ENCODE peak calls at places on chromosomes 12 and 14, in seven cellular contexts. V is NB4, U is breast epithelium, I is suprapubic skin, T is sigmoid colon, C is astrocyte of the spinal cord, X is HFFc6. M is an unnamed sample.

GRCh38 chr14:101174980-101175606 is 271.6 kb upstream of the RTL1 start:
- DNase-seq in V (no peak), U (no peak), C (no peak), X (no peak), I (peak; percentile 63), T (no peak), M (no peak)

GRCh38 chr12:101767537-101767936 is 28.3 kb upstream of the SYCP3 start:
- DNase-seq in V (no peak), I (no peak), X (no peak), U (no peak), C (no peak), T (no peak), M (no peak)

GRCh38 chr14:92690171-92691011 is 58.0 kb downstream of the LGMN start:
- DNase-seq in X (peak; percentile 46), U (no peak), V (peak; percentile 45), T (peak; percentile 63), C (peak; percentile 59), I (no peak), M (no peak)

GRCh38 chr12:43776498-43776897 is 17.7 kb downstream of the IRAK4 start:
- DNase-seq in V (peak; percentile 46), X (peak; percentile 28), C (peak; percentile 32), T (no peak), U (no peak), I (no peak), M (no peak)

GRCh38 chr12:88833641-88834116 is 253.4 kb upstream of the KITLG start:
- DNase-seq in V (no peak), U (no peak), I (no peak), T (no peak), C (no peak), X (peak; percentile 13), M (no peak)

GRCh38 chr12:123449103-123449736 is 8.7 kb upstream of the SNRNP35 start:
- DNase-seq in X (no peak), I (no peak), U (no peak), C (no peak), V (peak; percentile 65), T (no peak), M (no peak)

GRCh38 chr14:67962215-67962644 is 142.7 kb downstream of the RAD51B start:
- DNase-seq in U (no peak), X (no peak), C (no peak), I (no peak), V (peak; percentile 59), T (no peak), M (no peak)

GRCh38 chr12:69553626-69554248 is 31.5 kb upstream of the CCT2 start:
- DNase-seq in T (no peak), V (peak; percentile 9), I (no peak), C (peak; percentile 75), X (peak; percentile 41), U (no peak), M (no peak)

GRCh38 chr14:29926701-29927595 is 699 bp downstream of the PRKD1 start:
- DNase-seq in T (peak; percentile 80), U (no peak), C (peak; percentile 49), V (no peak), I (no peak), X (peak; percentile 41), M (peak; percentile 27)

GRCh38 chr14:91870001-91870400 is 2.7 kb upstream of the TC2N start:
- DNase-seq in V (no peak), X (no peak), C (no peak), U (no peak), T (no peak), I (no peak), M (no peak)

GRCh38 chr12:52395761-52396434 is 10.2 kb downstream of the KRT82 start:
- DNase-seq in I (no peak), V (no peak), X (no peak), T (peak; percentile 79), U (no peak), C (no peak), M (no peak)

GRCh38 chr14:36227802-36228201 is 51.3 kb upstream of the PTCSC3 start:
- DNase-seq in C (peak; percentile 35), X (no peak), I (no peak), U (no peak), T (no peak), V (no peak), M (no peak)

GRCh38 chr12:104410786-104411185 is 46.0 kb upstream of the CHST11 start:
- DNase-seq in V (no peak), I (no peak), C (no peak), X (no peak), T (no peak), U (no peak), M (no peak)

GRCh38 chr14:86334355-86334754 is 804.4 kb downstream of the FLRT2 start:
- DNase-seq in T (no peak), U (no peak), I (no peak), V (no peak), X (no peak), C (no peak), M (no peak)

GRCh38 chr14:97411938-97412612 is 614.9 kb downstream of the VRK1 start:
- DNase-seq in V (no peak), I (no peak), X (no peak), U (no peak), T (no peak), C (no peak), M (no peak)

GRCh38 chr14:54515670-54516069 is 6.0 kb downstream of the CGRRF1 start:
- DNase-seq in X (no peak), V (no peak), C (no peak), T (no peak), I (no peak), U (no peak), M (no peak)

GRCh38 chr12:79424109-79424721 is 266.5 kb downstream of the PAWR start:
- DNase-seq in V (no peak), T (no peak), U (no peak), X (peak; percentile 96), C (peak; percentile 95), I (no peak), M (no peak)

GRCh38 chr12:88044035-88044434 is 14.8 kb upstream of the C12orf50 start:
- DNase-seq in C (no peak), X (no peak), U (no peak), I (no peak), V (no peak), T (no peak), M (no peak)

GRCh38 chr12:74449872-74450271 is 87.8 kb upstream of the ATXN7L3B start:
- DNase-seq in V (peak; percentile 5), X (peak; percentile 34), U (no peak), T (no peak), C (peak; percentile 77), I (no peak), M (no peak)

GRCh38 chr14:64658201-64658600 is 46.0 kb upstream of the PLEKHG3 start:
- DNase-seq in T (no peak), X (no peak), U (no peak), C (no peak), I (no peak), V (no peak), M (no peak)

GRCh38 chr12:65891987-65892481 is 67.8 kb downstream of the HMGA2 start:
- DNase-seq in I (peak; percentile 90), T (peak; percentile 94), V (no peak), C (peak; percentile 99), X (peak; percentile 100), U (peak; percentile 56), M (no peak)

GRCh38 chr12:9721394-9722092 is 11.4 kb downstream of the CLECL1 start:
- DNase-seq in C (no peak), U (no peak), V (no peak), X (no peak), T (no peak), I (no peak), M (no peak)

GRCh38 chr14:41973178-41973577 is 366.5 kb downstream of the LRFN5 start:
- DNase-seq in V (peak; percentile 51), I (no peak), C (no peak), U (no peak), X (no peak), T (no peak), M (no peak)
- TF ChIP-seq CTCF in V (no peak), I (no peak), C (no peak), U (no peak), X (no peak), T (no peak), M (no peak)

GRCh38 chr12:55822228-55822627 is 4.4 kb downstream of the ORMDL2 start:
- DNase-seq in C (no peak), V (no peak), U (no peak), I (no peak), T (no peak), X (no peak), M (no peak)
- TF ChIP-seq CTCF in C (peak; percentile 49), V (no peak), U (no peak), I (no peak), T (no peak), X (peak; percentile 63), M (no peak)

GRCh38 chr12:42586268-42586667 is 3.3 kb downstream of the PRICKLE1 start:
- DNase-seq in V (no peak), C (no peak), U (no peak), T (no peak), X (no peak), I (no peak), M (no peak)
- TF ChIP-seq CTCF in V (no peak), C (peak; percentile 50), U (no peak), T (no peak), X (peak; percentile 15), I (no peak), M (no peak)

DNA sequence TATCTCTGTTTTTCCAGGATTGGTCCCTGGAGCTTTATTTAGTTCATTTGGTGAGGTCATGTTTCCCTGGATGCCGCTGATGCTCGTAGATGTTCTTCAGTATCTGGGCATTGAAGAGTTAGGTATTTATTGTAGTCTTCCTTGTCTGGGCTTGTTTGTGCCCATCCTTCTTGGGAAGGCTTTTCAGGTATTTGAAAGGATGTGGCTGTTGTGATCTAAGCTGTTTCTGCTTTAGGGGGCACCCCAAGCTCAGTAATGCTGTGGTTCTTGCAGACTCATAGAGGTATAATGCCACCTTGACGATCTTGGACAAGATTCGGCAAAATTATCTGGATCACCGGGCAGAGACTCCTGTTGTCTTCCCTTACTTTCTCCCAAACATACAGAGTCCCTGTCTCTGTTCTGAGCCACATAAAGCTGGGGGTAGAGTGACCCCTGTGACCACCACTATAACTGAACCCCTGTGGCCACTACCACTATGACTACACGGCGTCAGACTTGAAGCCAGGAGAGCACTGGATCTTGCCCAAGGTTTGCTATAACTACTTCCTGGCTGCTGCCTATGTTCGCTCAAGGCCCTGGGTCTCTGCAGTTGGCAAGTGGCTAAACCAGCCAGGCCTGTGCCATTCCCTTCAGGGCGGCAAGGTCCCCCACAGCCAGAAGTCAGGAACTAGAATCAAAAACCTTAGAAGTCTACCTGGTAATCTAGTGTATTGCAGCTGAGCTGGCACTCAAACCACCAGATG is 40.9 kb downstream of the FGD4 start:
- DNase-seq in V (no peak), C (no peak), X (no peak), T (no peak), I (no peak), U (no peak), M (no peak)
- TF ChIP-seq CTCF in V (no peak), C (no peak), X (no peak), T (no peak), I (no peak), U (no peak), M (no peak)